ENCODE peak calls at places on chromosomes 5 and 9, in eight cellular contexts. W is A549, H is esophagus muscularis mucosa, T is right cardiac atrium, U is pancreas, F is cardiac muscle cell, N is mucosa of descending colon, S is A673. E is an unnamed sample.

GRCh38 chr9:106916491-106917235 is 53.7 kb downstream of the ZNF462 start:
- DNase-seq in H (no peak), S (peak; percentile 21), T (peak; percentile 42), U (no peak), W (peak; percentile 80), F (peak; percentile 42), N (no peak), E (peak; percentile 89)

GRCh38 chr9:33415152-33416038 is 13.0 kb upstream of the AQP7 start:
- DNase-seq in H (no peak), S (peak; percentile 38), N (peak; percentile 92), U (peak; percentile 91), W (peak; percentile 98), T (peak; percentile 72), F (peak; percentile 78), E (peak; percentile 49)

GRCh38 chr5:103211858-103212500 is 46.6 kb upstream of the MACIR start:
- DNase-seq in S (peak; percentile 70), F (no peak), H (no peak), N (no peak), U (no peak), T (no peak), W (no peak), E (peak; percentile 25)

GRCh38 chr5:106397700-106398099 is 1273.0 kb downstream of the EFNA5 start:
- DNase-seq in N (no peak), T (no peak), U (no peak), W (peak; percentile 55), F (no peak), H (no peak), S (peak; percentile 49), E (peak; percentile 92)

GRCh38 chr5:153749941-153750340 is 259.5 kb downstream of the GRIA1 start:
- DNase-seq in H (no peak), T (no peak), S (no peak), F (no peak), W (no peak), U (no peak), N (no peak), E (no peak)

GRCh38 chr9:135606885-135607259 is 32.5 kb downstream of the GLT6D1 start:
- DNase-seq in U (no peak), T (no peak), S (no peak), H (peak; percentile 87), W (no peak), N (no peak), F (no peak), E (no peak)

GRCh38 chr5:135826221-135826525 is 8.3 kb upstream of the SLC25A48 start:
- DNase-seq in U (no peak), T (no peak), H (peak; percentile 87), N (no peak), W (no peak), S (no peak), F (no peak), E (no peak)

GRCh38 chr5:117182104-117182503 is 607.5 kb upstream of the SEMA6A start:
- DNase-seq in T (no peak), S (no peak), U (no peak), N (no peak), W (no peak), H (no peak), F (no peak), E (no peak)

GRCh38 chr9:131271506-131271931 is 4.8 kb downstream of the FAM78A start:
- DNase-seq in N (peak; percentile 49), F (no peak), S (no peak), T (no peak), U (no peak), H (no peak), W (no peak), E (no peak)

GRCh38 chr9:88106492-88106891 is 31.8 kb downstream of the SPATA31C2 start:
- DNase-seq in T (no peak), U (peak; percentile 37), W (peak; percentile 47), F (no peak), S (peak; percentile 74), N (no peak), H (no peak), E (no peak)

GRCh38 chr5:33938881-33939280 is 2.7 kb downstream of the RXFP3 start:
- DNase-seq in F (no peak), T (no peak), S (no peak), H (no peak), U (no peak), W (no peak), N (no peak), E (no peak)

GRCh38 chr9:8694983-8695588 is 895.5 kb upstream of the DMAC1 start:
- DNase-seq in F (no peak), S (no peak), T (no peak), H (no peak), N (no peak), U (no peak), W (no peak), E (no peak)

GRCh38 chr5:32241034-32241783 is 67.1 kb upstream of the GOLPH3 start:
- DNase-seq in W (no peak), U (no peak), T (no peak), S (no peak), F (no peak), N (no peak), H (no peak), E (no peak)

GRCh38 chr5:95822408-95823240 is at the start of gene GLRX:
- DNase-seq in T (peak; percentile 75), S (peak; percentile 84), H (peak; percentile 96), W (peak; percentile 81), U (peak; percentile 60), F (peak; percentile 77), N (peak; percentile 82), E (peak; percentile 82)

GRCh38 chr5:173201636-173202265 is 33.3 kb downstream of the NKX2-5 start:
- DNase-seq in U (no peak), N (no peak), H (no peak), W (peak; percentile 68), T (no peak), S (peak; percentile 10), F (no peak), E (no peak)

GRCh38 chr9:4796988-4797956 is 4.5 kb downstream of the RCL1 start:
- DNase-seq in F (peak; percentile 63), W (peak; percentile 53), N (no peak), U (no peak), H (no peak), T (no peak), S (peak; percentile 73), E (peak; percentile 61)

GRCh38 chr5:88092938-88093635 is 175.6 kb downstream of the TMEM161B start:
- DNase-seq in S (no peak), W (no peak), U (no peak), T (no peak), F (no peak), H (no peak), N (no peak), E (no peak)

GRCh38 chr9:5958273-5958672 is 57.2 kb downstream of the RANBP6 start:
- DNase-seq in N (no peak), S (no peak), H (no peak), U (no peak), W (no peak), T (no peak), F (no peak), E (no peak)

GRCh38 chr9:127873223-127873691 is 4.2 kb downstream of the AK1 start:
- DNase-seq in U (no peak), T (peak; percentile 37), H (no peak), F (no peak), W (no peak), N (no peak), S (no peak), E (no peak)

GRCh38 chr5:180777475-180777874 is 25.1 kb downstream of the MGAT1 start:
- DNase-seq in H (peak; percentile 68), N (no peak), F (no peak), W (no peak), U (no peak), S (no peak), T (no peak), E (no peak)

GRCh38 chr5:157603333-157604190 is 28.0 kb upstream of the ADAM19 start:
- DNase-seq in S (no peak), U (no peak), N (peak; percentile 41), W (peak; percentile 55), T (no peak), F (no peak), H (no peak), E (peak; percentile 50)

DNA sequence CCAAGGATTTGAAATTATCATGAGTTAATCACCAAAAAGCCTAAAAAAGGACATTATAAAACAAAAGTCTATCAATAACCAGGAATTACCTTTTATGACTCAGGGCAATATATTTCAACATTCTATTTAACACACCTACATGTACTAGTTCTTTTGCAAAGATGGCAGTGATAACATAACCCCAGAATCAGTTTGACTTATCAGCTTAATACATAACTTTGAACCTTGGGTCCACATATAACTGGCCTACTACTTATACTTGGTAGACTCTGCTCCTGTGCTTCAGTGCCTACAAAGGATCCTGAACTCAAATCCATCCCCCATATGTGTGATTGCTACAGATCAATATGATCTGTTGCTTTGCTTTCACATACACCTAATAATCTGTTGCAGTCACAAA is 25.7 kb downstream of the DEPDC1B start:
- DNase-seq in W (no peak), F (no peak), H (no peak), S (no peak), N (no peak), T (no peak), U (no peak), E (no peak)
- H3K4me3 ChIP-seq in W (no peak overlapping the region), F (no peak overlapping the region), H (no peak overlapping the region), S (no peak overlapping the region), N (no peak overlapping the region), T (no peak overlapping the region), U (no peak overlapping the region), E (no peak overlapping the region)

GRCh38 chr9:93027750-93028149 is 30.8 kb upstream of the SUSD3 start:
- DNase-seq in W (no peak), F (no peak), N (no peak), U (no peak), H (no peak), T (no peak), S (no peak), E (no peak)
- H3K4me1 ChIP-seq in W (no peaks in the 10 kb centered on the region), F (no peaks in the 10 kb centered on the region), N (no peaks in the 10 kb centered on the region), U (no peaks in the 10 kb centered on the region), H (peaks cover 4% of the 10 kb centered on the region), T (no peaks in the 10 kb centered on the region), S (peaks cover 13% of the 10 kb centered on the region), E (no peaks in the 10 kb centered on the region)

DNA sequence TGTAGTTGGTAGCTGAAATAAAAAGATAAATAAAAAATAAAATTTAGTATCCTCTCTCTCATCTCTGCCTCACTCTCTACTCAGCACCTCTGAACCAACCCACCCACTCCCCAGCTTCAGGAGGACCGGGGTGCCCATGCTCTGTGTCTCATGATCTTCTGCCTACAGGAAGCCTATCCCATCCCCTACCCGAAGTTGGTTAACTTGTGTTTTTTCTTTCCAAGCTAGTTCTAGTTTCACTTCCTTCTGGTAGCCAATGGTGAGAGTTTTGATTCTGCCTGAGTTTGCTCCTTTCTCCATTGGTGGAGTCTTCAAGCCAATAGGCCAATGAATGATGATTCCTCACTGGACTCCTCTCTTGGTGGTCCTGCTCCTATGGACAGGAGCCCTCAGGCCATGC is 32.1 kb downstream of the SNX24 start:
- DNase-seq in S (no peak), U (no peak), W (no peak), F (no peak), N (no peak), H (no peak), T (no peak), E (no peak)
- H3K4me3 ChIP-seq in S (no peak overlapping the region), U (no peak overlapping the region), W (no peak overlapping the region), F (no peak overlapping the region), N (no peak overlapping the region), H (no peak overlapping the region), T (no peak overlapping the region), E (no peak overlapping the region)

DNA sequence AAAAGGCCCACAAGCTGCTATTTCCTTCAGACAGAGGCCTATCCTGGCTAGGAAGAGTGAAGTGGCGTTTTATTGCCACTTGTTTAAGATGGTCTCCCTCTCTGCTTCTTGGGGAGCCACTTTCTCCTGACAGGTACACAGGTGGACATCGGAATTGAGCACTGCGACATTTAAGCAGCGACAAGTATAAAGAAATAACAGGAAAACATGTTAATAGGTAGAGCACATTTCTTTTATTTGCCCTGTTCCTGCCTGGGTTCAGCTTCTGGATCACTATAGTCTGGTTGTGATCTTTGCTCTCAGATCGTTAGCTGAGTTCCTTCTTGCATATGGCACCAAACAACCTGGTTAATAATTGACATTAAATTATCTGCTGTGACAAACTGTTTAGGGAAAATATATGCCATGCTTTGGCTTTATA is 344.9 kb upstream of the RPS23 start:
- DNase-seq in W (no peak), S (no peak), H (no peak), U (no peak), N (no peak), F (no peak), T (no peak), E (no peak)
- H3K4me1 ChIP-seq in W (no peaks in the 10 kb centered on the region), S (no peaks in the 10 kb centered on the region), H (no peaks in the 10 kb centered on the region), U (peaks cover 7% of the 10 kb centered on the region), N (peaks cover 10% of the 10 kb centered on the region), F (no peaks in the 10 kb centered on the region), T (no peaks in the 10 kb centered on the region), E (peaks cover 16% of the 10 kb centered on the region)

E was measured in endothelial cell of umbilical vein.